ENCODE peak calls at places on chromosomes 5 and 9, in seven cellular contexts. U is ascending aorta, Y is pancreas, C is Panc1, S is heart right ventricle, G is right cardiac atrium, J is esophagus squamous epithelium. R is an unnamed sample.
A peak's percentile ranks its signal among the peaks of the same experiment; 100 is the strongest.

GRCh38 chr9:21789541-21790037 is 12.8 kb upstream of the MTAP start:
- DNase-seq in U (peak; percentile 75), Y (peak; percentile 64), C (peak; percentile 75), J (no peak), S (no peak), G (peak; percentile 46), R (peak; percentile 61)

GRCh38 chr5:180785794-180786221 is 16.8 kb downstream of the MGAT1 start:
- DNase-seq in S (no peak), C (no peak), G (peak; percentile 61), Y (no peak), J (no peak), U (no peak), R (peak; percentile 29)

GRCh38 chr9:27125030-27125429 is 16.0 kb downstream of the TEK start:
- DNase-seq in C (no peak), U (no peak), J (no peak), Y (peak; percentile 73), G (peak; percentile 84), S (peak; percentile 49), R (no peak)

GRCh38 chr9:8332871-8333270 is 533.3 kb upstream of the DMAC1 start:
- DNase-seq in S (no peak), U (no peak), Y (no peak), G (no peak), J (no peak), C (no peak), R (no peak)

GRCh38 chr9:121779381-121780117 is 128.1 kb downstream of the DAB2IP start:
- DNase-seq in G (no peak), Y (peak; percentile 6), S (no peak), C (no peak), U (no peak), J (no peak), R (no peak)

GRCh38 chr9:136762915-136763648 is 1.2 kb downstream of the LCN15 start:
- DNase-seq in C (no peak), J (no peak), G (peak; percentile 82), U (no peak), S (peak; percentile 69), Y (no peak), R (no peak)

GRCh38 chr9:130694205-130694604 is 625 bp downstream of the EXOSC2 start:
- DNase-seq in J (no peak), U (no peak), C (no peak), Y (no peak), G (no peak), S (no peak), R (no peak)

GRCh38 chr9:113772121-113772885 is 103.8 kb upstream of the ZNF618 start:
- DNase-seq in U (no peak), J (no peak), G (no peak), Y (no peak), C (no peak), S (no peak), R (no peak)

GRCh38 chr5:81852277-81853004 is 101.5 kb upstream of the SSBP2 start:
- DNase-seq in S (peak; percentile 33), U (no peak), G (peak; percentile 67), J (no peak), Y (peak; percentile 36), C (no peak), R (peak; percentile 41)

GRCh38 chr5:138603521-138603920 is 28.3 kb upstream of the HSPA9 start:
- DNase-seq in C (no peak), J (no peak), U (peak; percentile 22), Y (no peak), G (no peak), S (no peak), R (no peak)

GRCh38 chr9:81665514-81665838 is 23.9 kb downstream of the TLE1 start:
- DNase-seq in J (no peak), C (no peak), Y (no peak), U (no peak), S (no peak), G (no peak), R (no peak)

GRCh38 chr5:21391506-21391905 is 1403.5 kb upstream of the CDH18 start:
- DNase-seq in Y (no peak), C (no peak), G (no peak), S (no peak), U (no peak), J (no peak), R (no peak)

GRCh38 chr9:93187047-93187446 is 3.1 kb downstream of the WNK2 start:
- DNase-seq in G (peak; percentile 79), J (no peak), Y (no peak), S (peak; percentile 59), U (no peak), C (no peak), R (no peak)

GRCh38 chr5:120442694-120443093 is 21.4 kb upstream of the PRR16 start:
- DNase-seq in S (no peak), G (no peak), C (no peak), Y (no peak), U (no peak), J (no peak), R (no peak)

GRCh38 chr5:155982354-155982753 is 344.6 kb upstream of the SGCD start:
- DNase-seq in G (no peak), S (no peak), C (no peak), Y (no peak), J (no peak), U (no peak), R (no peak)

GRCh38 chr5:124528838-124529237 is 217.6 kb downstream of the ZNF608 start:
- DNase-seq in C (no peak), G (no peak), S (no peak), J (no peak), Y (no peak), U (no peak), R (no peak)

GRCh38 chr5:122985006-122985700 is 51.4 kb downstream of the PPIC start:
- DNase-seq in J (no peak), U (no peak), C (no peak), G (no peak), S (no peak), Y (no peak), R (no peak)

GRCh38 chr5:157479612-157480510 is 19.8 kb downstream of the NIPAL4 start:
- DNase-seq in G (no peak), J (no peak), Y (no peak), U (no peak), C (no peak), S (no peak), R (no peak)

GRCh38 chr9:77731008-77731698 is 83.0 kb upstream of the GNA14 start:
- DNase-seq in S (no peak), Y (no peak), G (no peak), C (no peak), J (no peak), U (no peak), R (no peak)

GRCh38 chr5:155624597-155625241 is 611.2 kb downstream of the KIF4B start:
- DNase-seq in G (no peak), S (no peak), J (no peak), C (no peak), U (no peak), Y (no peak), R (no peak)

GRCh38 chr9:4382722-4383317 is 83.0 kb upstream of the GLIS3 start:
- DNase-seq in C (no peak), Y (no peak), J (no peak), U (no peak), S (no peak), G (no peak), R (no peak)

DNA sequence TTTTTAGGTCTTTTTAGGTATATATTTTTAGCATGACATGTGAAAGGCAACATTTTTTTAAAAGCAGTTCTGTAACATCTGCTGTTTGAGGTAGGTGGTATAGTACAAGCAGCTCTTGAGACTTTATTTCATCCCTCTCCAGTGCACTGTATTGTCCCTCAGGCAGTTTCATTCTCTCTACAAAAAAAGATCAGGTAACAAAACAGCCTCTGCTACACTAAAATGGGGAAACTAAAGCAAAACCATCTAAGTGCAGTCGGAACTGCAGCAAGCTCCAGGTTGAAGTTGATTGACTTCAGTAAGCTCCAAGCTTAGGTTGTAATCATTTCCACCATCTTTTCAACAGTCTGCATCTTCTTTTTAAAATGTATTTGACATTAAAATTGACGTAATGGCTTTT is 195.6 kb downstream of the DEPDC1B start:
- DNase-seq in J (no peak), G (no peak), U (no peak), S (no peak), C (no peak), Y (no peak), R (no peak)
- H3K27ac ChIP-seq in J (no peak overlapping the region), G (no peak overlapping the region), U (no peak overlapping the region), S (no peak overlapping the region), C (no peak overlapping the region), Y (no peak overlapping the region), R (no peak overlapping the region)

DNA sequence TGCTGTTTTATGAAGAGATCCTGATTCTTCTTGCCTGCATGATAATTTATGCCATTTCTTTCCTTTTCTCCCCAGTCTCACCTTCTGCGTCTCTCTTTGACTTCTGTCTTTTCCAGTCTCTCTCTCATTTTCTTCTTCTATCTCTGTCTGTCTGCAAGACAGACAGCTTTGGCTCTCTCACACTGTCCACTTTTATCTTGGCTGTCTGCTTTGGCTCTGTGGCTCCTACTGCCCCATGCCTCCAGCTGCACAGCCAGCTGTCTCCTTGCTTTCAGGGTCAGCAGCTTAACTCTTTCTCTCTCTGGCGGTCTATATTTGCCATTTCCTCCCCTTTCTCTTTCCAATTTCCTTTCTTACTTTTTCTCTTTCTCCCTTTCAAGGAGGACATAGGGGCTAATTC is 971.1 kb upstream of the COX7C start:
- DNase-seq in J (no peak), C (no peak), S (no peak), G (no peak), U (no peak), Y (no peak), R (no peak)
- H3K4me3 ChIP-seq in J (no peak overlapping the region), C (no peak overlapping the region), S (no peak overlapping the region), G (no peak overlapping the region), U (no peak overlapping the region), Y (no peak overlapping the region), R (no peak overlapping the region)

GRCh38 chr5:158544388-158545339 is 555.1 kb downstream of the EBF1 start:
- DNase-seq in C (no peak), S (no peak), Y (no peak), G (no peak), U (no peak), J (no peak), R (no peak)

GRCh38 chr5:158543539-158544387 is 556.0 kb downstream of the EBF1 start:
- DNase-seq in U (no peak), C (no peak), S (no peak), Y (no peak), G (no peak), J (no peak), R (no peak)

GRCh38 chr5:158538506-158539074 is 561.1 kb downstream of the EBF1 start:
- DNase-seq in S (no peak), C (no peak), G (no peak), Y (no peak), J (no peak), U (no peak), R (no peak)

GRCh38 chr5:158537343-158537742 is 562.4 kb downstream of the EBF1 start:
- DNase-seq in U (no peak), Y (no peak), G (no peak), J (no peak), S (no peak), C (no peak), R (no peak)

GRCh38 chr5:158541535-158541934 is 558.2 kb downstream of the EBF1 start:
- DNase-seq in Y (no peak), S (no peak), J (no peak), G (no peak), C (no peak), U (no peak), R (no peak)
- H3K27ac ChIP-seq in Y (no peak overlapping the region), S (no peak overlapping the region), J (no peak overlapping the region), G (no peak overlapping the region), C (no peak overlapping the region), U (no peak overlapping the region), R (no peak overlapping the region)

DNA sequence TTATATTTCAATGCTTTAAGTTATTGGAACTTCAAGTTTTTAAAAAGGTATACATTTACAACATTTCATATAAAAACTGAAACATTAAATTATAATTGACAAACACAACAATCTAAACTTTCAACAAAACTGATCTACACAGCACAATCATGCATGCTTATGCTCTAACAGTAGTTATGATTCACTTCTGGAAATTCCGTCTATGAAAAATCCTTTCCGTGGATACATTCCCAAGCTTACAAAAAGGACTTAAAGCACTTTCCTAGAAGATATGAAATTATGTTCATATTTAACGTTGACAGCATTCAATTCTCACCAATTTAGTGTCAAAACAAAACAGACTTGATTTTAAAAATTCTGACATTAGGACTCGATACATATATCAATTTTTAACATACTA is 3.7 kb downstream of the HNRNPH1 start:
- DNase-seq in J (no peak), G (no peak), S (no peak), U (no peak), C (no peak), Y (no peak), R (peak; percentile 15)
- H3K4me3 ChIP-seq in J (peak overlapping the region; percentile 100), G (peak overlapping the region; percentile 24), S (peak overlapping the region; percentile 77), U (peak overlapping the region; percentile 99), C (peak overlapping the region; percentile 76), Y (peak overlapping the region; percentile 64), R (peak overlapping the region; percentile 59)